ENCODE peak calls at places on chromosome 2, in seven cellular contexts. Q is erythroblast, L is thyroid gland, W is HTR-8/SVneo, O is astrocyte, X is D341Med, H is activated T-cell treated with anti-CD3 and anti-CD28 coated beads for 4 hours. P is an unnamed sample.

GRCh38 chr2:7011376-7012083 is 94.3 kb downstream of the RNF144A start:
- DNase-seq in Q (no peak), L (no peak), W (no peak), O (peak), X (no peak), H (no peak), P (no peak)

GRCh38 chr2:9950521-9951271 is 797 bp upstream of the GRHL1 start:
- DNase-seq in Q (no peak), L (peak), W (peak), O (no peak), X (no peak), H (no peak), P (no peak)

GRCh38 chr2:20352230-20353216 is 1.9 kb upstream of the PUM2 start:
- DNase-seq in Q (peak), L (no peak), W (no peak), O (no peak), X (peak), H (no peak), P (no peak)

GRCh38 chr2:196821195-196821594 is 12.0 kb upstream of the C2orf66 start:
- DNase-seq in Q (no peak), L (no peak), W (no peak), O (peak), X (no peak), H (no peak), P (no peak)

GRCh38 chr2:100535850-100536249 is 26.9 kb upstream of the PDCL3 start:
- DNase-seq in Q (no peak), L (no peak), W (no peak), O (no peak), X (no peak), H (no peak), P (no peak)

GRCh38 chr2:71995067-71995665 is 152.5 kb downstream of the CYP26B1 start:
- DNase-seq in Q (no peak), L (no peak), W (peak), O (no peak), X (no peak), H (no peak), P (peak)

GRCh38 chr2:241048949-241049343 is 50.5 kb downstream of the SNED1 start:
- DNase-seq in Q (no peak), L (no peak), W (no peak), O (no peak), X (no peak), H (no peak), P (no peak)

GRCh38 chr2:158728422-158728821 is 66.7 kb upstream of the DAPL1 start:
- DNase-seq in Q (no peak), L (no peak), W (no peak), O (no peak), X (no peak), H (no peak), P (no peak)

GRCh38 chr2:164599954-164600589 is 21.2 kb downstream of the GRB14 start:
- DNase-seq in Q (peak), L (peak), W (peak), O (peak), X (peak), H (no peak), P (peak)

GRCh38 chr2:8168876-8169275 is 513.0 kb upstream of the ID2 start:
- DNase-seq in Q (no peak), L (no peak), W (no peak), O (no peak), X (no peak), H (no peak), P (no peak)

GRCh38 chr2:55165567-55165966 is 66.5 kb downstream of the CLHC1 start:
- DNase-seq in Q (no peak), L (peak), W (peak), O (peak), X (no peak), H (no peak), P (peak)

GRCh38 chr2:84856785-84857184 is 24.1 kb downstream of the TRABD2A start:
- DNase-seq in Q (no peak), L (no peak), W (no peak), O (no peak), X (no peak), H (no peak), P (no peak)

GRCh38 chr2:55567298-55567697 is 47.8 kb downstream of the CFAP36 start:
- DNase-seq in Q (no peak), L (no peak), W (no peak), O (no peak), X (no peak), H (no peak), P (no peak)

GRCh38 chr2:159035790-159036411 is 67.5 kb downstream of the TANC1 start:
- DNase-seq in Q (peak), L (peak), W (peak), O (peak), X (peak), H (no peak), P (no peak)

GRCh38 chr2:3362686-3363085 is 14.9 kb downstream of the EIPR1 start:
- DNase-seq in Q (no peak), L (no peak), W (no peak), O (no peak), X (no peak), H (no peak), P (no peak)

GRCh38 chr2:19538411-19538963 is 180.1 kb upstream of the OSR1 start:
- DNase-seq in Q (no peak), L (no peak), W (peak), O (peak), X (no peak), H (no peak), P (peak)

GRCh38 chr2:238494573-238494961 is 67.8 kb downstream of the ASB1 start:
- DNase-seq in Q (no peak), L (no peak), W (no peak), O (no peak), X (no peak), H (no peak), P (no peak)

GRCh38 chr2:168573128-168573903 is 117.2 kb downstream of the CERS6 start:
- DNase-seq in Q (no peak), L (no peak), W (no peak), O (no peak), X (no peak), H (no peak), P (no peak)

GRCh38 chr2:28608061-28608828 is 112.4 kb downstream of the PLB1 start:
- DNase-seq in Q (no peak), L (no peak), W (no peak), O (no peak), X (no peak), H (no peak), P (no peak)

GRCh38 chr2:202165945-202166344 is 72.5 kb downstream of the SUMO1 start:
- DNase-seq in Q (no peak), L (no peak), W (no peak), O (peak), X (no peak), H (no peak), P (no peak)

GRCh38 chr2:96806468-96807126 is 9.5 kb upstream of the CNNM3 start:
- DNase-seq in Q (no peak), L (no peak), W (no peak), O (no peak), X (no peak), H (peak), P (no peak)

GRCh38 chr2:64488050-64488974 is 34.4 kb downstream of the LGALSL start:
- DNase-seq in Q (peak), L (peak), W (peak), O (peak), X (peak), H (peak), P (peak)

GRCh38 chr2:240506406-240507059 is 51.3 kb downstream of the ANKMY1 start:
- DNase-seq in Q (no peak), L (no peak), W (no peak), O (no peak), X (peak), H (no peak), P (no peak)

GRCh38 chr2:231308631-231309414 is 86.7 kb upstream of the B3GNT7 start:
- DNase-seq in Q (no peak), L (no peak), W (no peak), O (peak), X (no peak), H (no peak), P (peak)

GRCh38 chr2:157838442-157839161 is 37.5 kb downstream of the ACVR1 start:
- DNase-seq in Q (peak), L (peak), W (peak), O (peak), X (no peak), H (no peak), P (peak)

GRCh38 chr2:61018319-61018750 is 280 bp upstream of the PUS10 start:
- DNase-seq in Q (peak), L (no peak), W (peak), O (peak), X (peak), H (no peak), P (no peak)

GRCh38 chr2:72270556-72271275 is 123.1 kb upstream of the CYP26B1 start:
- DNase-seq in Q (no peak), L (no peak), W (no peak), O (no peak), X (no peak), H (no peak), P (no peak)

GRCh38 chr2:79120194-79120713 is at the start of gene REG1A:
- DNase-seq in Q (no peak), L (no peak), W (no peak), O (no peak), X (no peak), H (no peak), P (no peak)

GRCh38 chr2:170711774-170712652 is 3.1 kb upstream of the SP5 start:
- DNase-seq in Q (no peak), L (no peak), W (no peak), O (no peak), X (peak), H (no peak), P (no peak)

GRCh38 chr2:110991951-110992350 is 128.8 kb upstream of the BCL2L11 start:
- DNase-seq in Q (no peak), L (no peak), W (no peak), O (no peak), X (no peak), H (no peak), P (no peak)

GRCh38 chr2:110105608-110106467 is 9.8 kb downstream of the MALL start:
- DNase-seq in Q (no peak), L (no peak), W (peak), O (peak), X (no peak), H (no peak), P (peak)

GRCh38 chr2:239744706-239745340 is 280.3 kb downstream of the NDUFA10 start:
- DNase-seq in Q (no peak), L (no peak), W (no peak), O (no peak), X (no peak), H (no peak), P (no peak)

GRCh38 chr2:28545590-28546195 is 49.8 kb downstream of the PLB1 start:
- DNase-seq in Q (no peak), L (no peak), W (no peak), O (no peak), X (no peak), H (no peak), P (no peak)